ENCODE peak calls at places on chromosome 2, in eight cellular contexts. R is cardiac fibroblast, N is Peyer's patch, S is stomach, W is tibial nerve, T is AG10803, V is GM12865, P is fibroblast of pulmonary artery. H is an unnamed sample.

GRCh38 chr2:11344956-11345671 is 678 bp upstream of the ROCK2 start:
- DNase-seq in R (peak), N (peak), S (peak), W (peak), T (peak), V (peak), P (peak), H (no peak)

GRCh38 chr2:162007447-162008040 is 66.5 kb downstream of the DPP4 start:
- DNase-seq in R (peak), N (no peak), S (no peak), W (no peak), T (no peak), V (peak), P (peak), H (no peak)

GRCh38 chr2:5560981-5561380 is 131.2 kb upstream of the SOX11 start:
- DNase-seq in R (peak), N (no peak), S (no peak), W (no peak), T (no peak), V (no peak), P (peak), H (no peak)

GRCh38 chr2:56464613-56465012 is 280.8 kb downstream of the CCDC85A start:
- DNase-seq in R (peak), N (no peak), S (no peak), W (no peak), T (peak), V (no peak), P (peak), H (no peak)

GRCh38 chr2:157779794-157780193 is 96.3 kb downstream of the ACVR1 start:
- DNase-seq in R (no peak), N (no peak), S (no peak), W (no peak), T (no peak), V (no peak), P (no peak), H (no peak)

GRCh38 chr2:197097578-197098366 is 171.3 kb upstream of the PGAP1 start:
- DNase-seq in R (peak), N (no peak), S (no peak), W (no peak), T (peak), V (no peak), P (peak), H (no peak)

GRCh38 chr2:203636896-203637818 is 69.3 kb upstream of the CD28 start:
- DNase-seq in R (peak), N (no peak), S (no peak), W (no peak), T (peak), V (no peak), P (peak), H (no peak)

GRCh38 chr2:234374671-234375245 is 122.1 kb downstream of the ARL4C start:
- DNase-seq in R (peak), N (no peak), S (no peak), W (no peak), T (no peak), V (no peak), P (no peak), H (no peak)

GRCh38 chr2:30883184-30883583 is 75.9 kb upstream of the CAPN13 start:
- DNase-seq in R (no peak), N (no peak), S (no peak), W (no peak), T (no peak), V (no peak), P (no peak), H (no peak)

GRCh38 chr2:202583709-202584219 is 51.0 kb upstream of the FAM117B start:
- DNase-seq in R (no peak), N (no peak), S (no peak), W (no peak), T (no peak), V (no peak), P (no peak), H (no peak)

DNA sequence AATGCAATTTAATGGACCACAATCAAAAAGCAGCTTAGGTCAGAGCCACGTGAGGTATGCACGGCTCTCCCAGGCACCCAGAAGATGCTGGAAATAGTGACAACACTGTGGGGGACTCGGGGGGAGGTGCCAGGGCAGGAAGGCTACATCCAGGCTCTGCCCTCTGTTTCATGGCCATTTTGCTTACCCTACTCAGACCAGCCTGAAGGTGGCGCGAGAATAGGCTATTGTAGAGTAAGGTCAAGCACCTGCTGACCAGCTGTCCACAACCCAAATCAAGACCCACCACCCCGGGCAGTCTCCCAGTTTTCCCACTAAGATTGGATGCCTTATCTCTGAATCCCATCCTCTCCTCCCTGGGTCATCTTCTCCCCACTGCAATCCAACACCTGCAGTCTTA is 115.7 kb downstream of the VIT start:
- DNase-seq in R (no peak), N (no peak), S (no peak), W (no peak), T (no peak), V (no peak), P (peak), H (peak)
- TF ChIP-seq CTCF in R (peak), N (no peak), S (no peak), W (no peak), T (peak), V (peak), P (peak), H (no peak)

DNA sequence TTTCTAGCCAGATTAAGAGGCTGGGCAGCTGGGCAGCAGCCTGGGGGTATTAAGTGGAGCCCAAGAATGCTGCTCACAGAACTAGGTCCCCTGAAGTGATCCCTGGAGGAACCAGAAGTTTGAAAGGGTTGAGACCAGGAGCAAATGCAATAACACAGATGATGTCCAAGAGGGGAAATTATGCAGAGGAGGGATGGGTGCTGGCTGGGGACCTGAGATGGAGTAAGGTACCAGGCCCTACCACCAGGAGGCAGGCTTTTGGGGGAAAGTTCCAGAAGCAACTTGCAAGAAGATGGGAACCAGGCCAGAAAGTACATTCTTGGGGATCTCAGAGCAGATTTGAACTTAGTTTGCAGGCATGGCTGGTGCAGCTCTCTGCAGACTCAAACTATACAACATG is 175.1 kb downstream of the NCK2 start:
- DNase-seq in R (peak), N (no peak), S (no peak), W (no peak), T (peak), V (peak), P (peak), H (peak)
- TF ChIP-seq CTCF in R (peak), N (peak), S (no peak), W (peak), T (peak), V (peak), P (peak), H (peak)

GRCh38 chr2:98087447-98088065 is 589 bp downstream of the VWA3B start:
- DNase-seq in R (peak), N (no peak), S (no peak), W (no peak), T (no peak), V (no peak), P (peak), H (no peak)

GRCh38 chr2:98085649-98086048 is 1.3 kb upstream of the VWA3B start:
- DNase-seq in R (no peak), N (peak), S (peak), W (no peak), T (no peak), V (no peak), P (no peak), H (no peak)

GRCh38 chr2:98086491-98087446 is at the start of gene VWA3B:
- DNase-seq in R (peak), N (peak), S (peak), W (no peak), T (peak), V (peak), P (peak), H (peak)

GRCh38 chr2:98090951-98091350 is 4.0 kb downstream of the VWA3B start:
- DNase-seq in R (no peak), N (no peak), S (no peak), W (no peak), T (no peak), V (no peak), P (no peak), H (no peak)

DNA sequence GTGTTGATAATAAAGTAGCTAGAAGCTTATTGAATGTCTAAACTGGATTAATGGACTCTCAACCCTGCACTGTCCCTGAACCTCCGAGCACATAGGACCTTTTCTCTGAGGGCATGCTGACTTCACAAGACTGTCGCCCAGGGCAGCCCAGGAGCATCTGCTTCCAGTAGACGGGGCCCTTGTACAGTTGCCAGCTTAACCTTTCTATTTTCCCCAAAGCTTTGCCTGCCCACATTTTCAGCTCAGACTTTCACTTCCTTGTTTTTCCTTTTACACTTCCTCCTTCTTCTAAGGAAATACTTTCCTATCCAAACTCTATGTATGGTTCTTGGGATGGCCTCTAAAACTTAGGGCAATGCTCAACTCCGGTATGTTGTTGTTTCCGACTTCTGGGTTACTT is 1.3 kb downstream of the VWA3B start:
- DNase-seq in R (no peak), N (no peak), S (no peak), W (no peak), T (no peak), V (peak), P (no peak), H (no peak)
- TF ChIP-seq CTCF in R (no peak), N (no peak), S (no peak), W (no peak), T (no peak), V (no peak), P (no peak), H (no peak)

DNA sequence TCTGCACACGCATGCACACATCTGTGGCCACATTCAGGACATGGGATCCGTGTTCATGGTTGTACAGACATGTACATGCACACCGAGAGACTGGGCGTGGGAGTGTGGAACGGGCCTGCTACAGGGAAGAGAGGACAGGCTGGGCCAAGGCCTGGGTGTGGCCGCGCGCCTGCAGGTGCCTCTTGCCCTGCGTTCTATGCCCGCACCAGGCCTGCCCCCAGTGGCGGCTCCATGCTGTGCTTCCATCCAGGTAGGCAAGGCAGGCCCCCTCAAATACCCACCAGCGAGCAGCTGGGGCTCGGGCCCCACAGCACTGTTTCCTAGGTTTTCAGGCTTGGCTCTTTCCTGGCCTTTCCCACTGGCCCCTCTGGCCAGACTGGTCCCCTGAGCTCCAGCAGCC is 15.5 kb upstream of the PTMA start:
- DNase-seq in R (no peak), N (peak), S (no peak), W (no peak), T (no peak), V (no peak), P (no peak), H (no peak)
- TF ChIP-seq CTCF in R (no peak), N (peak), S (no peak), W (no peak), T (no peak), V (no peak), P (no peak), H (no peak)

GRCh38 chr2:154620490-154620889 is 78.0 kb upstream of the KCNJ3 start:
- DNase-seq in R (no peak), N (no peak), S (no peak), W (no peak), T (no peak), V (no peak), P (no peak), H (no peak)

GRCh38 chr2:154623819-154624218 is 74.7 kb upstream of the KCNJ3 start:
- DNase-seq in R (peak), N (no peak), S (peak), W (no peak), T (peak), V (peak), P (peak), H (peak)
- TF ChIP-seq CTCF in R (peak), N (peak), S (peak), W (peak), T (peak), V (peak), P (peak), H (peak)

GRCh38 chr2:223611061-223611460 is 8.9 kb upstream of the SCG2 start:
- DNase-seq in R (no peak), N (no peak), S (no peak), W (no peak), T (no peak), V (no peak), P (no peak), H (no peak)

GRCh38 chr2:223614534-223614933 is 12.4 kb upstream of the SCG2 start:
- DNase-seq in R (no peak), N (no peak), S (no peak), W (no peak), T (no peak), V (no peak), P (no peak), H (no peak)

GRCh38 chr2:223612501-223612900 is 10.3 kb upstream of the SCG2 start:
- DNase-seq in R (no peak), N (no peak), S (no peak), W (no peak), T (no peak), V (no peak), P (no peak), H (no peak)

GRCh38 chr2:223618172-223619035 is 16.2 kb upstream of the SCG2 start:
- DNase-seq in R (no peak), N (no peak), S (no peak), W (no peak), T (no peak), V (no peak), P (no peak), H (no peak)

DNA sequence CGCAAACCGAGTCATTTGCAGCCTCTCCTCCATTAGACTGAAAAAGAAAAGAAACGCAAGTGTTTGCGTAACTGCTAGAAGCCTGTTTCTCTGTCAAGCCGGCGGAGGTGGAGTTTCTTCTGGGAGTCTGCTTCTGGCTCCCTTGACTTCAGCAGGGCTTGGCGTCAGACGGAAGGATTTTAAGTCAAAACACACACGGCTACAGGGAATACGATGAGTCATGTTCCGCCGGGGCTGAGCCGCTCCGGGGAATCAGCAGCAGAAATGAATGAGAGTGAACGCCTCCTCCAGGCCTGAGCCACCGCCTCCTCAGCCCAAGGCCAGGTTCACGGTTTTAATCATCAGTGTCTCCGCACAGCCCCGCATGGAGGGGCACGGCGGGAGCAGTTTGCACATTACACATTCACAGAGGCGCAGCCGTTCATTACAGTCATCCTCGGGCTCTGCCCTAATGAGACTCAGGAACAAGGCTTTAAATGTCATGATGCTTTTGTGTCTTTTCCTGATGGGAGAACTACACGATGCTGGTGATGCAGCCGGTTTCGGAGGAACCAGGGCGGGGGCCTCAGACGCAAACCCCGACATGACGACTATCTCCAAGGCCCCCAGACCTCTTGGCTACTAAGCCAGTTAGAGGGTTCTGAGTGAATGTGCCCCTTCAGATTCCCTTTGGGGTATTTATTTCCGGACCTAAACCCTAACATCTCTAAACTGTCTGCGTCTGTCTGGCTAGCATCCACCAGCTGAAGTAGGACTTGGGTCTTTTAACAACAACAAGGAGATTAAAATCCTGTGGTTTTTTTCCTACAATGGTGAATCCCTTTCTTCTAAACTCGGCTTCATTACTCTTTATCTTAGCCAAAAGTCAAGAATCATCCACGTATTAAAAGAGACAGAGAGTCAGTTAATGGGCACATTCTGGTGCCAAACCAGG is 11.1 kb upstream of the SCG2 start:
- DNase-seq in R (peak), N (peak), S (peak), W (peak), T (peak), V (no peak), P (peak), H (peak)
- TF ChIP-seq CTCF in R (peak), N (no peak), S (no peak), W (no peak), T (peak), V (no peak), P (peak), H (no peak)

GRCh38 chr2:232229917-232230310 is 148.6 kb upstream of the ALPP start:
- DNase-seq in R (peak), N (no peak), S (no peak), W (no peak), T (peak), V (no peak), P (peak), H (no peak)
- TF ChIP-seq CTCF in R (no peak), N (no peak), S (no peak), W (no peak), T (no peak), V (no peak), P (no peak), H (no peak)